ENCODE peak calls at places on chromosomes 5 and 9, in six cellular contexts. Y is IMR-90, M is foreskin fibroblast, N is A549, D is breast epithelium, C is lower leg skin. H is an unnamed sample.

GRCh38 chr5:173916233-173916632 is 28.1 kb downstream of the CPEB4 start:
- DNase-seq in N (no peak), D (no peak), M (no peak), Y (no peak), C (no peak), H (no peak)

GRCh38 chr5:37086466-37087178 is 162.6 kb downstream of the CPLANE1 start:
- DNase-seq in Y (peak), D (no peak), N (no peak), C (no peak), M (peak), H (peak)

GRCh38 chr9:133234577-133235322 is 25.7 kb upstream of the OBP2B start:
- DNase-seq in D (peak), C (no peak), N (no peak), M (no peak), Y (no peak), H (no peak)

GRCh38 chr9:37918665-37919165 is 14.8 kb upstream of the SLC25A51 start:
- DNase-seq in M (no peak), N (no peak), C (no peak), Y (no peak), D (no peak), H (no peak)

GRCh38 chr9:91307279-91307678 is 54.4 kb downstream of the AUH start:
- DNase-seq in C (no peak), M (no peak), D (no peak), N (no peak), Y (no peak), H (no peak)

GRCh38 chr5:141354900-141355469 is at the start of gene PCDHGA4:
- DNase-seq in Y (peak), M (peak), N (no peak), D (no peak), C (no peak), H (no peak)

GRCh38 chr5:168987540-168988300 is 313.2 kb downstream of the SLIT3 start:
- DNase-seq in D (peak), N (peak), M (peak), Y (peak), C (peak), H (peak)

GRCh38 chr9:34571180-34571800 is 18.2 kb downstream of the CNTFR start:
- DNase-seq in N (no peak), C (no peak), Y (no peak), M (no peak), D (no peak), H (no peak)

GRCh38 chr5:131224387-131225191 is 39.3 kb upstream of the CDC42SE2 start:
- DNase-seq in D (no peak), N (no peak), M (no peak), Y (no peak), C (peak), H (no peak)

GRCh38 chr5:350355-350754 is 28.8 kb downstream of the AHRR start:
- DNase-seq in M (no peak), C (no peak), D (peak), N (no peak), Y (no peak), H (no peak)

GRCh38 chr5:5145651-5146529 is 5.8 kb downstream of the ADAMTS16 start:
- DNase-seq in M (peak), C (no peak), Y (peak), D (no peak), N (no peak), H (peak)
- H3K4me3 ChIP-seq in M (no peak), C (no peak), Y (no peak), D (peak), N (peak), H (no peak)

DNA sequence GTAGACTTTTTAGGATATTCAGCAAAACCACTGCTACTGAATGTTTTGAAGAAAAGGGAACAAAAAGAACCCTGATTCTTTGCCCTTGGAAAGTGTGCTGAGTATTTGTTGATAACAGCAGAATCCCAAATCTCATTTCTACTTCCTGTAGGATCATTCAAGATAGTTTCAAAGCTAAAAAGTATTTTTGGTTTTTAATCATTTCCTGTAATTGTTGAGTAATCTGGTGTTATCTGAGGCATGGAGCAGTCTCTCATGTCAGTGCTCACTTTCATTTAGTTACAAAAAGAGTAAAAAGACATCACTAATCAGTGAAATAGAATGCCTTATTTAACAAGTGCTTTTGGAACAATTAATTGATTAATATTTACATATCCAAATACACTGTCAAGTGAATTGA is 56.1 kb downstream of the ITGA2 start:
- DNase-seq in C (no peak), N (no peak), M (peak), Y (peak), D (no peak), H (no peak)
- H3K4me3 ChIP-seq in C (no peak), N (no peak), M (no peak), Y (no peak), D (no peak), H (no peak)

GRCh38 chr9:74496819-74497749 is at the start of gene RORB:
- DNase-seq in M (peak), Y (peak), C (no peak), D (no peak), N (no peak), H (no peak)
- H3K4me3 ChIP-seq in M (peak), Y (peak), C (peak), D (peak), N (peak), H (peak)

GRCh38 chr5:39447059-39447458 is 22.3 kb upstream of the DAB2 start:
- DNase-seq in D (no peak), C (no peak), M (peak), Y (peak), N (no peak), H (no peak)
- H3K4me3 ChIP-seq in D (no peak), C (no peak), M (no peak), Y (no peak), N (no peak), H (no peak)

GRCh38 chr9:3045153-3045552 is 201.3 kb upstream of the PUM3 start:
- DNase-seq in N (no peak), M (no peak), D (no peak), C (no peak), Y (no peak), H (no peak)
- H3K4me3 ChIP-seq in N (no peak), M (no peak), D (no peak), C (no peak), Y (no peak), H (no peak)

GRCh38 chr5:64944868-64945267 is 176.1 kb downstream of the CWC27 start:
- DNase-seq in N (no peak), C (no peak), D (no peak), M (no peak), Y (no peak), H (no peak)

GRCh38 chr5:64942460-64942859 is 173.7 kb downstream of the CWC27 start:
- DNase-seq in D (no peak), Y (no peak), M (no peak), N (no peak), C (no peak), H (no peak)

GRCh38 chr5:64939772-64940510 is 171.2 kb downstream of the CWC27 start:
- DNase-seq in M (peak), Y (peak), C (no peak), N (no peak), D (no peak), H (no peak)
- H3K4me3 ChIP-seq in M (no peak), Y (no peak), C (no peak), N (peak), D (no peak), H (no peak)

DNA sequence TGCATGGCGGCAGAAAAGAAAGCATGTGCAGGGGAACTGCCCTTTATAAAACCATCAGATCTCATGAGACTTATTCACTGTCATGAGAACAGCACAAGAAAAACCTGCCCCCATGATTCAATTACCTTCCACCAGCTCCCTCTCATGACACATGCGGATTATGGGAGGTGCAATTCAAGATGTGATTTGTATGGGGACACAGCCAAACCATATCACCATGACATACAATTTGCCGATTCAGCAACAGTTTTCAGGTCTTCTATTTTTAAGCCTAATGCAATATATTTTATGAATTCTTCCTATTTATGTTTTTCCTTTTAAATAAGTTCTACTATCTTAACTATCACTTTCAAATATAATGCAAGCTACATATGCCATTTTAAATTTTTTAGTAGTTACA is 90.8 kb upstream of the CCDC152 start:
- DNase-seq in D (no peak), M (no peak), N (no peak), Y (no peak), C (no peak), H (no peak)
- H3K4me3 ChIP-seq in D (no peak), M (no peak), N (no peak), Y (no peak), C (no peak), H (no peak)

DNA sequence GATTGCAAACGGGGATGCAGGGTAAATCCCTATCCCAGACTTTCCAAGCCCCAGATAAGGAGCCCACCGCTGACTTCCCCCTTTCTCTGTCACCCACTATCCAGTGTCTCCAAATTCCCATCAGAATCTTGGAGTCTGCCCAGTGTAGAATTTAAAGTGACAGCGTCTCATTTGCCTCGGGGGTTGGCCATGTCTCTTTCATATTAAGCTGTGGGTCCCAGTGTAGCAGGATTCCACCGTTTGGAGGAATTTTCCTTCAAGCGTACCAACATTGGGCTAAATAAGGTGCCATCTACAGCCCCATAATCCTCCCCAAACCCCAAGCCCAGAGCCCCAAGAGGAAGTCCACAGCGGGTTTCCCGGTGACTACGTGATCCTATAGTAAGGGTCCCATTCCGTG is 1.1 kb downstream of the BRINP1 start:
- DNase-seq in N (no peak), Y (no peak), D (no peak), M (no peak), C (no peak), H (no peak)
- H3K4me3 ChIP-seq in N (peak), Y (no peak), D (peak), M (no peak), C (no peak), H (peak)